ENCODE peak calls at places on chromosomes 6 and 20, in five cellular contexts. K is ovary, L is upper lobe of left lung, Y is H1, C is sigmoid colon. F is an unnamed sample. For H3K4me1, the result is how much of the 10 kb centered on the place peaks cover.

GRCh38 chr6:144335914-144336313 is 50.8 kb downstream of the UTRN start:
- DNase-seq in K (no peak), L (no peak), Y (peak), C (no peak), F (no peak)

GRCh38 chr6:135905604-135906300 is 54.3 kb downstream of the PDE7B start:
- DNase-seq in K (no peak), L (no peak), Y (no peak), C (no peak), F (no peak)

GRCh38 chr6:136547336-136547735 is 2.9 kb downstream of the MAP7 start:
- DNase-seq in K (no peak), L (no peak), Y (no peak), C (no peak), F (no peak)

GRCh38 chr6:79048611-79049010 is 29.4 kb downstream of the PHIP start:
- DNase-seq in K (no peak), L (no peak), Y (no peak), C (no peak), F (no peak)

GRCh38 chr6:155377061-155377460 is 62.8 kb upstream of the TFB1M start:
- DNase-seq in K (no peak), L (no peak), Y (no peak), C (no peak), F (no peak)

GRCh38 chr6:37540390-37540789 is 40.7 kb upstream of the CCDC167 start:
- DNase-seq in K (no peak), L (no peak), Y (no peak), C (no peak), F (no peak)

GRCh38 chr6:17928514-17929430 is 58.7 kb downstream of the KIF13A start:
- DNase-seq in K (no peak), L (no peak), Y (no peak), C (no peak), F (no peak)

GRCh38 chr6:6221829-6222535 is 98.5 kb downstream of the F13A1 start:
- DNase-seq in K (no peak), L (no peak), Y (peak), C (no peak), F (no peak)

GRCh38 chr6:6884193-6884627 is 223.6 kb upstream of the RREB1 start:
- DNase-seq in K (no peak), L (no peak), Y (no peak), C (no peak), F (no peak)

GRCh38 chr6:164832410-164832809 is 477.0 kb downstream of the C6orf118 start:
- DNase-seq in K (no peak), L (no peak), Y (no peak), C (no peak), F (no peak)

GRCh38 chr6:26217714-26218075 is 130.5 kb downstream of the HFE start:
- DNase-seq in K (no peak), L (no peak), Y (no peak), C (no peak), F (no peak)

GRCh38 chr20:6265204-6265904 is 142.5 kb upstream of the FERMT1 start:
- DNase-seq in K (no peak), L (no peak), Y (no peak), C (no peak), F (no peak)

GRCh38 chr6:2852921-2853322 is 11.3 kb upstream of the SERPINB1 start:
- DNase-seq in K (no peak), L (no peak), Y (no peak), C (no peak), F (no peak)

GRCh38 chr20:17940447-17940971 is 28.1 kb downstream of the SNX5 start:
- DNase-seq in K (no peak), L (no peak), Y (peak), C (no peak), F (no peak)

GRCh38 chr6:38157905-38158304 is 338.4 kb downstream of the ZFAND3 start:
- DNase-seq in K (no peak), L (peak), Y (no peak), C (no peak), F (peak)

GRCh38 chr6:35771343-35771627 is 5.1 kb upstream of the CLPSL2 start:
- DNase-seq in K (no peak), L (no peak), Y (no peak), C (no peak), F (no peak)

GRCh38 chr20:7085448-7085847 is 318.0 kb downstream of the BMP2 start:
- DNase-seq in K (no peak), L (no peak), Y (no peak), C (no peak), F (no peak)

GRCh38 chr6:106591111-106591825 is 38.0 kb downstream of the RTN4IP1 start:
- DNase-seq in K (no peak), L (no peak), Y (no peak), C (no peak), F (no peak)

GRCh38 chr6:26249959-26250805 is 114.8 kb upstream of the BTN3A2 start:
- DNase-seq in K (no peak), L (peak), Y (peak), C (peak), F (peak)

GRCh38 chr6:169838291-169839028 is 87.0 kb downstream of the ERMARD start:
- DNase-seq in K (no peak), L (peak), Y (peak), C (no peak), F (no peak)

GRCh38 chr20:11459090-11459877 is 458.4 kb upstream of the BTBD3 start:
- DNase-seq in K (no peak), L (no peak), Y (no peak), C (no peak), F (no peak)

GRCh38 chr20:32893878-32894483 is 35.3 kb downstream of the EFCAB8 start:
- DNase-seq in K (no peak), L (peak), Y (peak), C (no peak), F (no peak)

GRCh38 chr20:2093200-2093781 is 8.3 kb upstream of the STK35 start:
- DNase-seq in K (no peak), L (no peak), Y (peak), C (no peak), F (no peak)

GRCh38 chr20:20796766-20797415 is 84.4 kb upstream of the RALGAPA2 start:
- DNase-seq in K (no peak), L (peak), Y (no peak), C (no peak), F (no peak)

GRCh38 chr6:161272600-161273355 is 1.1 kb downstream of the AGPAT4 start:
- DNase-seq in K (peak), L (no peak), Y (no peak), C (peak), F (no peak)

GRCh38 chr20:32483351-32484220 is 101.5 kb downstream of the NOL4L start:
- DNase-seq in K (peak), L (peak), Y (peak), C (peak), F (no peak)

GRCh38 chr6:127403636-127404035 is 55.6 kb downstream of the KIAA0408 start:
- DNase-seq in K (no peak), L (no peak), Y (no peak), C (no peak), F (no peak)

GRCh38 chr6:5590187-5590586 is 328.9 kb downstream of the FARS2 start:
- DNase-seq in K (no peak), L (no peak), Y (no peak), C (no peak), F (no peak)

GRCh38 chr6:43972915-43973304 is 154.3 kb downstream of the MRPL14 start:
- DNase-seq in K (peak), L (no peak), Y (no peak), C (peak), F (no peak)

GRCh38 chr6:162379762-162380409 is 347.7 kb downstream of the PRKN start:
- DNase-seq in K (no peak), L (no peak), Y (no peak), C (no peak), F (no peak)

GRCh38 chr6:33171096-33171888 is 21.0 kb downstream of the COL11A2 start:
- DNase-seq in K (no peak), L (no peak), Y (no peak), C (peak), F (no peak)

GRCh38 chr6:151089916-151090443 is 149.8 kb upstream of the AKAP12 start:
- DNase-seq in K (no peak), L (no peak), Y (no peak), C (no peak), F (no peak)

GRCh38 chr6:151088599-151088935 is 151.2 kb upstream of the AKAP12 start:
- DNase-seq in K (peak), L (no peak), Y (no peak), C (no peak), F (no peak)

GRCh38 chr6:151091571-151091970 is 148.2 kb upstream of the AKAP12 start:
- DNase-seq in K (no peak), L (no peak), Y (no peak), C (no peak), F (no peak)

GRCh38 chr6:151084275-151084674 is 155.5 kb upstream of the AKAP12 start:
- DNase-seq in K (peak), L (no peak), Y (no peak), C (no peak), F (no peak)

DNA sequence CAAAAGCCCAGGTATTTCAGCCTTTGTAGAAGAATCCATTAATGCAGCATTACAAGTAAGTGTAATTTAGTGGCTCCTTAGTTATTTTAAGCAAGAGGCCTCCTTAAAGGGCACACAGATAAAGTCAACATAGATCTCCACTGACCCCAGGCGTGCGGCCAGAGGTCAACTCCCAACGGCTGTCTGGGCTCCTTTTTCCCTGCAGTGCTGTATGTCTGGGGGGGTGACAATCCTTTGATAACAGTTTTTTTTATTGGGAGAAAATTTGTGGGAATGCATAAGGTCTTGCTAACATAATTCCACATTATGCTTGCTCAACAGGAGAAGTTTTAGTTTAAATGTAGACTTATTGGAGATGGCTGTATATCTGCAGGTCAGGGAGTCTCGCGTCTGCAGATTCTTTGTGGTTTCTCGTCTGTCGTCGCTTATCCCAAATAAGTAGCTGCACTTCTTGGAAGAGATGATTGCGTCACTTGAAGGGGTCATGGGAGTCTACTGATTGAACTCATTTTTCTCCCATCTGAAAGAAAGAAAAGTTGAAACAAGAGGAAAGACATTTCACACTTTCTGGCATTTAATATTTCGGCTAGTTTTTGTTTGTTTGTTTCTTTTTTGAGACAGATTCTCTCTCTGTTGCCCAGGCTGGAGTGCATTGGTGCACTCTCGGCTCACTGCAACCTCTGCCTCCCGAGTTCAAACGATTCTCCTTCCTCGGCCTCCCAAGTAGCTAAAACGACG is 151.7 kb upstream of the AKAP12 start:
- DNase-seq in K (peak), L (no peak), Y (no peak), C (no peak), F (no peak)
- TF ChIP-seq EP300 in K (no peak), L (no peak), Y (no peak), C (no peak), F (no peak)

GRCh38 chr20:839015-839414 is 5.5 kb downstream of the FAM110A start:
- DNase-seq in K (no peak), L (no peak), Y (no peak), C (no peak), F (no peak)
- H3K4me1 ChIP-seq in K (under half), L (under half), Y (under half), C (under half), F (half or more)

GRCh38 chr6:140047321-140047720 is 672.9 kb upstream of the CITED2 start:
- DNase-seq in K (no peak), L (no peak), Y (no peak), C (no peak), F (no peak)
- TF ChIP-seq EP300 in K (no peak), L (no peak), Y (no peak), C (no peak), F (no peak)

GRCh38 chr6:42136508-42137191 is 5.8 kb downstream of the C6orf132 start:
- DNase-seq in K (no peak), L (no peak), Y (peak), C (no peak), F (no peak)
- H3K4me1 ChIP-seq in K (under half), L (under half), Y (under half), C (under half), F (half or more)

F was measured in suprapubic skin.